ENCODE peak calls at places on chromosomes 12 and 14, in ten cellular contexts. D is RWPE1, N is kidney tubule cell, G is right cardiac atrium, Q is GM23248, J is nucleus accumbens, L is hepatocyte, K is transverse colon, X is M059J, E is foreskin melanocyte. V is an unnamed sample.

GRCh38 chr12:57149309-57149900 is 2.0 kb upstream of the LRP1-AS start:
- DNase-seq in G (peak), L (peak), N (no peak), E (no peak), X (no peak), Q (peak), J (no peak), K (peak), D (no peak), V (no peak)

GRCh38 chr12:43106355-43106754 is 445.6 kb downstream of the ADAMTS20 start:
- DNase-seq in Q (no peak), K (no peak), G (no peak), L (no peak), E (no peak), D (no peak), J (no peak), X (no peak), N (no peak), V (no peak)

GRCh38 chr12:2009623-2010022 is 5.4 kb upstream of the DCP1B start:
- DNase-seq in J (no peak), G (no peak), X (no peak), N (no peak), E (no peak), L (no peak), Q (no peak), K (no peak), D (no peak), V (no peak)

GRCh38 chr12:68018315-68018714 is 29.1 kb downstream of the IFNG-AS1 start:
- DNase-seq in N (no peak), Q (no peak), K (no peak), X (no peak), E (no peak), L (no peak), G (no peak), J (no peak), D (no peak), V (no peak)

GRCh38 chr12:10069099-10069498 is 29.7 kb downstream of the CLEC1A start:
- DNase-seq in J (no peak), G (no peak), K (no peak), N (no peak), D (no peak), X (peak), Q (peak), L (no peak), E (no peak), V (no peak)

GRCh38 chr12:84507914-84508313 is 404.7 kb downstream of the SLC6A15 start:
- DNase-seq in G (peak), N (no peak), E (no peak), D (no peak), X (no peak), J (no peak), L (no peak), K (no peak), Q (peak), V (no peak)

GRCh38 chr14:103819503-103820307 is 27.7 kb downstream of the PPP1R13B start:
- DNase-seq in G (peak), N (peak), E (no peak), X (no peak), J (no peak), L (peak), Q (peak), K (peak), D (peak), V (no peak)

GRCh38 chr14:30330452-30330851 is 228.5 kb upstream of the G2E3 start:
- DNase-seq in X (no peak), Q (peak), J (no peak), G (no peak), K (no peak), D (peak), L (no peak), E (no peak), N (peak), V (no peak)

GRCh38 chr12:123269395-123269892 is 2.2 kb downstream of the CDK2AP1 start:
- DNase-seq in G (peak), N (peak), Q (peak), D (no peak), L (peak), X (no peak), J (peak), E (peak), K (peak), V (no peak)

GRCh38 chr14:96888593-96888992 is 91.4 kb downstream of the VRK1 start:
- DNase-seq in X (peak), K (no peak), D (no peak), Q (no peak), L (no peak), N (peak), E (no peak), J (no peak), G (no peak), V (no peak)

GRCh38 chr14:74950795-74951442 is 4.5 kb downstream of the PGF start:
- DNase-seq in N (no peak), K (peak), J (no peak), Q (no peak), E (no peak), G (no peak), D (no peak), X (no peak), L (peak), V (no peak)

GRCh38 chr14:105422695-105423487 is 3.3 kb downstream of the MTA1 start:
- DNase-seq in K (no peak), J (no peak), Q (no peak), E (no peak), N (no peak), X (no peak), D (no peak), L (no peak), G (peak), V (no peak)

GRCh38 chr12:31849090-31849687 is 110.0 kb upstream of the RESF1 start:
- DNase-seq in L (no peak), D (no peak), N (peak), E (peak), K (no peak), Q (no peak), J (no peak), G (no peak), X (peak), V (no peak)

GRCh38 chr12:56634837-56635538 is 4.9 kb upstream of the BAZ2A start:
- DNase-seq in L (peak), D (peak), E (peak), N (peak), X (peak), Q (peak), G (peak), J (peak), K (peak), V (no peak)

GRCh38 chr14:35470775-35471174 is 63.2 kb upstream of the INSM2 start:
- DNase-seq in Q (peak), G (no peak), N (peak), X (peak), J (no peak), D (peak), L (peak), K (no peak), E (peak), V (no peak)

GRCh38 chr12:95815635-95816212 is 25.2 kb upstream of the NTN4 start:
- DNase-seq in E (no peak), D (peak), K (no peak), J (no peak), Q (peak), N (peak), L (peak), X (peak), G (no peak), V (no peak)

GRCh38 chr12:131101703-131102492 is 148.2 kb downstream of the ADGRD1 start:
- DNase-seq in J (no peak), N (no peak), K (peak), G (peak), D (no peak), X (no peak), E (no peak), L (no peak), Q (no peak), V (no peak)

GRCh38 chr12:50618864-50619609 is 114.3 kb downstream of the DIP2B start:
- DNase-seq in X (peak), L (peak), J (no peak), G (no peak), K (peak), D (peak), Q (no peak), N (peak), E (no peak), V (no peak)

V was measured in cortex of kidney.